ENCODE peak calls at places on chromosomes 4 and X, in six cellular contexts. One of them, this sample, is unnamed.
A peak's percentile ranks its signal among the peaks of the same experiment; 100 is the strongest.

GRCh38 chr4:87007345-87008181 is 72.8 kb downstream of the AFF1 start:
- DNase-seq in CD4-positive, alpha-beta T cell: no peak
- DNase-seq in LoVo: peak; percentile 50
- DNase-seq in AG08396: peak; percentile 41
- DNase-seq in RWPE2: peak; percentile 61
- DNase-seq in stimulated activated CD4-positive, alpha-beta T cell treated with anti-CD3 and anti-CD28 coated beads, Interleukin-1b, Interleukin-23, amount 100 ng/mL, for 1 hour: no peak
- DNase-seq in this sample: peak; percentile 76

GRCh38 chr4:83196936-83197335 is 82.4 kb upstream of the PLAC8 start:
- DNase-seq in AG08396: no peak
- DNase-seq in stimulated activated CD4-positive, alpha-beta T cell treated with anti-CD3 and anti-CD28 coated beads, Interleukin-1b, Interleukin-23, amount 100 ng/mL, for 1 hour: no peak
- DNase-seq in RWPE2: no peak
- DNase-seq in CD4-positive, alpha-beta T cell: no peak
- DNase-seq in LoVo: no peak
- DNase-seq in this sample: no peak

GRCh38 chr4:59339631-59340030 is 1860.5 kb upstream of the ADGRL3 start:
- DNase-seq in LoVo: no peak
- DNase-seq in RWPE2: no peak
- DNase-seq in stimulated activated CD4-positive, alpha-beta T cell treated with anti-CD3 and anti-CD28 coated beads, Interleukin-1b, Interleukin-23, amount 100 ng/mL, for 1 hour: no peak
- DNase-seq in AG08396: no peak
- DNase-seq in CD4-positive, alpha-beta T cell: no peak
- DNase-seq in this sample: peak; percentile 66

GRCh38 chr4:183118585-183118984 is 19.5 kb downstream of the WWC2 start:
- DNase-seq in AG08396: peak; percentile 83
- DNase-seq in stimulated activated CD4-positive, alpha-beta T cell treated with anti-CD3 and anti-CD28 coated beads, Interleukin-1b, Interleukin-23, amount 100 ng/mL, for 1 hour: no peak
- DNase-seq in LoVo: peak; percentile 21
- DNase-seq in RWPE2: no peak
- DNase-seq in CD4-positive, alpha-beta T cell: no peak
- DNase-seq in this sample: no peak

GRCh38 chrX:31580726-31581125 is 508.9 kb upstream of the FTHL17 start:
- DNase-seq in RWPE2: no peak
- DNase-seq in AG08396: no peak
- DNase-seq in LoVo: no peak
- DNase-seq in stimulated activated CD4-positive, alpha-beta T cell treated with anti-CD3 and anti-CD28 coated beads, Interleukin-1b, Interleukin-23, amount 100 ng/mL, for 1 hour: no peak
- DNase-seq in CD4-positive, alpha-beta T cell: no peak
- DNase-seq in this sample: no peak

GRCh38 chr4:30776921-30777415 is 56.8 kb downstream of the PCDH7 start:
- DNase-seq in RWPE2: no peak
- DNase-seq in stimulated activated CD4-positive, alpha-beta T cell treated with anti-CD3 and anti-CD28 coated beads, Interleukin-1b, Interleukin-23, amount 100 ng/mL, for 1 hour: no peak
- DNase-seq in AG08396: no peak
- DNase-seq in LoVo: no peak
- DNase-seq in CD4-positive, alpha-beta T cell: no peak
- DNase-seq in this sample: no peak

GRCh38 chr4:172826346-172826745 is 342.3 kb upstream of the GALNT7 start:
- DNase-seq in AG08396: no peak
- DNase-seq in RWPE2: no peak
- DNase-seq in stimulated activated CD4-positive, alpha-beta T cell treated with anti-CD3 and anti-CD28 coated beads, Interleukin-1b, Interleukin-23, amount 100 ng/mL, for 1 hour: no peak
- DNase-seq in CD4-positive, alpha-beta T cell: no peak
- DNase-seq in LoVo: no peak
- DNase-seq in this sample: no peak

GRCh38 chr4:74320559-74321118 is 12.4 kb downstream of the EPGN start:
- DNase-seq in LoVo: peak; percentile 96
- DNase-seq in CD4-positive, alpha-beta T cell: no peak
- DNase-seq in stimulated activated CD4-positive, alpha-beta T cell treated with anti-CD3 and anti-CD28 coated beads, Interleukin-1b, Interleukin-23, amount 100 ng/mL, for 1 hour: no peak
- DNase-seq in RWPE2: peak; percentile 86
- DNase-seq in AG08396: peak; percentile 34
- DNase-seq in this sample: peak; percentile 19

GRCh38 chr4:165873298-165874071 is 448 bp downstream of the TLL1 start:
- DNase-seq in stimulated activated CD4-positive, alpha-beta T cell treated with anti-CD3 and anti-CD28 coated beads, Interleukin-1b, Interleukin-23, amount 100 ng/mL, for 1 hour: no peak
- DNase-seq in AG08396: peak; percentile 33
- DNase-seq in RWPE2: no peak
- DNase-seq in CD4-positive, alpha-beta T cell: no peak
- DNase-seq in LoVo: no peak
- DNase-seq in this sample: peak; percentile 15

GRCh38 chrX:153766098-153766817 is 2.2 kb downstream of the PLXNB3 start:
- DNase-seq in stimulated activated CD4-positive, alpha-beta T cell treated with anti-CD3 and anti-CD28 coated beads, Interleukin-1b, Interleukin-23, amount 100 ng/mL, for 1 hour: no peak
- DNase-seq in LoVo: no peak
- DNase-seq in AG08396: peak; percentile 86
- DNase-seq in RWPE2: peak; percentile 56
- DNase-seq in CD4-positive, alpha-beta T cell: no peak
- DNase-seq in this sample: peak; percentile 78

GRCh38 chr4:143337600-143338287 is 1.1 kb downstream of the GAB1 start:
- DNase-seq in stimulated activated CD4-positive, alpha-beta T cell treated with anti-CD3 and anti-CD28 coated beads, Interleukin-1b, Interleukin-23, amount 100 ng/mL, for 1 hour: no peak
- DNase-seq in RWPE2: no peak
- DNase-seq in AG08396: peak; percentile 37
- DNase-seq in LoVo: peak; percentile 45
- DNase-seq in CD4-positive, alpha-beta T cell: no peak
- DNase-seq in this sample: peak; percentile 85

GRCh38 chrX:8272846-8273245 is 101.8 kb upstream of the VCX2 start:
- DNase-seq in CD4-positive, alpha-beta T cell: no peak
- DNase-seq in LoVo: no peak
- DNase-seq in stimulated activated CD4-positive, alpha-beta T cell treated with anti-CD3 and anti-CD28 coated beads, Interleukin-1b, Interleukin-23, amount 100 ng/mL, for 1 hour: no peak
- DNase-seq in AG08396: no peak
- DNase-seq in RWPE2: no peak
- DNase-seq in this sample: no peak

GRCh38 chrX:124719060-124719459 is 372.7 kb downstream of the SH2D1A start:
- DNase-seq in CD4-positive, alpha-beta T cell: no peak
- DNase-seq in RWPE2: no peak
- DNase-seq in stimulated activated CD4-positive, alpha-beta T cell treated with anti-CD3 and anti-CD28 coated beads, Interleukin-1b, Interleukin-23, amount 100 ng/mL, for 1 hour: no peak
- DNase-seq in LoVo: no peak
- DNase-seq in AG08396: no peak
- DNase-seq in this sample: no peak

GRCh38 chr4:9608300-9608699 is 164.1 kb downstream of the DEFB131A start:
- DNase-seq in stimulated activated CD4-positive, alpha-beta T cell treated with anti-CD3 and anti-CD28 coated beads, Interleukin-1b, Interleukin-23, amount 100 ng/mL, for 1 hour: no peak
- DNase-seq in AG08396: no peak
- DNase-seq in RWPE2: no peak
- DNase-seq in LoVo: no peak
- DNase-seq in CD4-positive, alpha-beta T cell: no peak
- DNase-seq in this sample: no peak

GRCh38 chrX:13432776-13433605 is 113.1 kb upstream of the ATXN3L start:
- DNase-seq in CD4-positive, alpha-beta T cell: no peak
- DNase-seq in RWPE2: no peak
- DNase-seq in AG08396: peak; percentile 40
- DNase-seq in stimulated activated CD4-positive, alpha-beta T cell treated with anti-CD3 and anti-CD28 coated beads, Interleukin-1b, Interleukin-23, amount 100 ng/mL, for 1 hour: no peak
- DNase-seq in LoVo: no peak
- DNase-seq in this sample: no peak

This sample was measured in globus pallidus.